ENCODE peak calls at places on chromosomes 3 and 15, in nine cellular contexts. One of them, this sample, is unnamed.
A peak's percentile ranks its signal among the peaks of the same experiment; 100 is the strongest.

GRCh38 chr3:79329154-79329553 is 438.6 kb downstream of the ROBO1 start:
- DNase-seq in breast epithelium: no peak
- DNase-seq in sigmoid colon: no peak
- DNase-seq in esophagus muscularis mucosa: no peak
- DNase-seq in endothelial cell of umbilical vein: no peak
- DNase-seq in HepG2: no peak
- DNase-seq in stomach: no peak
- DNase-seq in HCT116: no peak
- DNase-seq in K562: no peak
- DNase-seq in this sample: no peak

GRCh38 chr3:188220988-188221818 is 67.2 kb downstream of the LPP start:
- DNase-seq in esophagus muscularis mucosa: peak; percentile 96
- DNase-seq in K562: no peak
- DNase-seq in breast epithelium: no peak
- DNase-seq in stomach: no peak
- DNase-seq in endothelial cell of umbilical vein: no peak
- DNase-seq in HCT116: no peak
- DNase-seq in HepG2: peak; percentile 17
- DNase-seq in sigmoid colon: peak; percentile 91
- DNase-seq in this sample: no peak

GRCh38 chr3:196757876-196758739 is 18.5 kb downstream of the PAK2 start:
- DNase-seq in esophagus muscularis mucosa: no peak
- DNase-seq in K562: no peak
- DNase-seq in HCT116: no peak
- DNase-seq in breast epithelium: no peak
- DNase-seq in sigmoid colon: no peak
- DNase-seq in HepG2: no peak
- DNase-seq in stomach: no peak
- DNase-seq in endothelial cell of umbilical vein: peak; percentile 54
- DNase-seq in this sample: no peak

GRCh38 chr3:130700541-130700940 is 46.1 kb downstream of the PIK3R4 start:
- DNase-seq in sigmoid colon: no peak
- DNase-seq in HCT116: no peak
- DNase-seq in esophagus muscularis mucosa: no peak
- DNase-seq in breast epithelium: no peak
- DNase-seq in stomach: no peak
- DNase-seq in HepG2: no peak
- DNase-seq in K562: no peak
- DNase-seq in endothelial cell of umbilical vein: peak; percentile 98
- DNase-seq in this sample: no peak

GRCh38 chr3:78580691-78581090 is 1187.1 kb downstream of the ROBO1 start:
- DNase-seq in K562: no peak
- DNase-seq in HepG2: no peak
- DNase-seq in breast epithelium: no peak
- DNase-seq in endothelial cell of umbilical vein: no peak
- DNase-seq in esophagus muscularis mucosa: no peak
- DNase-seq in sigmoid colon: no peak
- DNase-seq in HCT116: no peak
- DNase-seq in stomach: no peak
- DNase-seq in this sample: no peak

GRCh38 chr15:39511000-39511914 is 69.6 kb upstream of the THBS1 start:
- DNase-seq in esophagus muscularis mucosa: no peak
- DNase-seq in breast epithelium: no peak
- DNase-seq in HepG2: no peak
- DNase-seq in stomach: no peak
- DNase-seq in endothelial cell of umbilical vein: peak; percentile 72
- DNase-seq in K562: peak; percentile 19
- DNase-seq in HCT116: peak; percentile 0
- DNase-seq in sigmoid colon: peak; percentile 84
- DNase-seq in this sample: no peak

GRCh38 chr3:187017511-187018230 is 87.3 kb downstream of the ST6GAL1 start:
- DNase-seq in HepG2: no peak
- DNase-seq in stomach: no peak
- DNase-seq in breast epithelium: no peak
- DNase-seq in HCT116: no peak
- DNase-seq in esophagus muscularis mucosa: peak; percentile 68
- DNase-seq in K562: no peak
- DNase-seq in endothelial cell of umbilical vein: peak; percentile 81
- DNase-seq in sigmoid colon: no peak
- DNase-seq in this sample: no peak

GRCh38 chr3:39051649-39052557 is at the start of the genes SCN11A and WDR48:
- DNase-seq in K562: peak; percentile 91
- DNase-seq in endothelial cell of umbilical vein: peak; percentile 92
- DNase-seq in breast epithelium: peak; percentile 93
- DNase-seq in HepG2: peak; percentile 92
- DNase-seq in sigmoid colon: peak; percentile 97
- DNase-seq in HCT116: peak; percentile 76
- DNase-seq in esophagus muscularis mucosa: peak; percentile 99
- DNase-seq in stomach: peak; percentile 96
- DNase-seq in this sample: peak; percentile 93

GRCh38 chr3:113222412-113223086 is 11.2 kb downstream of the BOC start:
- DNase-seq in sigmoid colon: no peak
- DNase-seq in breast epithelium: no peak
- DNase-seq in esophagus muscularis mucosa: peak; percentile 82
- DNase-seq in K562: no peak
- DNase-seq in stomach: no peak
- DNase-seq in HepG2: no peak
- DNase-seq in endothelial cell of umbilical vein: no peak
- DNase-seq in HCT116: no peak
- DNase-seq in this sample: no peak

GRCh38 chr3:156102267-156102912 is 18.0 kb upstream of the KCNAB1 start:
- DNase-seq in HepG2: no peak
- DNase-seq in breast epithelium: no peak
- DNase-seq in HCT116: no peak
- DNase-seq in stomach: no peak
- DNase-seq in K562: no peak
- DNase-seq in esophagus muscularis mucosa: no peak
- DNase-seq in endothelial cell of umbilical vein: peak; percentile 7
- DNase-seq in sigmoid colon: no peak
- DNase-seq in this sample: no peak

GRCh38 chr15:63473007-63473748 is 31.2 kb upstream of the USP3 start:
- DNase-seq in esophagus muscularis mucosa: no peak
- DNase-seq in stomach: no peak
- DNase-seq in HCT116: no peak
- DNase-seq in K562: no peak
- DNase-seq in endothelial cell of umbilical vein: no peak
- DNase-seq in breast epithelium: no peak
- DNase-seq in HepG2: peak; percentile 85
- DNase-seq in sigmoid colon: no peak
- DNase-seq in this sample: no peak

GRCh38 chr15:57861039-57861638 is 154.6 kb downstream of the POLR2M start:
- DNase-seq in breast epithelium: no peak
- DNase-seq in K562: peak; percentile 46
- DNase-seq in esophagus muscularis mucosa: peak; percentile 55
- DNase-seq in HCT116: peak; percentile 60
- DNase-seq in sigmoid colon: no peak
- DNase-seq in endothelial cell of umbilical vein: peak; percentile 84
- DNase-seq in HepG2: peak; percentile 50
- DNase-seq in stomach: no peak
- DNase-seq in this sample: no peak

GRCh38 chr15:69757186-69757585 is 304.6 kb downstream of the RPLP1 start:
- DNase-seq in HepG2: no peak
- DNase-seq in esophagus muscularis mucosa: peak; percentile 60
- DNase-seq in stomach: no peak
- DNase-seq in K562: no peak
- DNase-seq in sigmoid colon: no peak
- DNase-seq in breast epithelium: no peak
- DNase-seq in HCT116: no peak
- DNase-seq in endothelial cell of umbilical vein: no peak
- DNase-seq in this sample: no peak

GRCh38 chr15:84736375-84736774 is 12.0 kb upstream of the ZNF592 start:
- DNase-seq in stomach: no peak
- DNase-seq in sigmoid colon: no peak
- DNase-seq in HepG2: no peak
- DNase-seq in K562: no peak
- DNase-seq in HCT116: no peak
- DNase-seq in esophagus muscularis mucosa: no peak
- DNase-seq in breast epithelium: no peak
- DNase-seq in endothelial cell of umbilical vein: no peak
- DNase-seq in this sample: no peak

GRCh38 chr15:32919749-32920414 is 202.1 kb downstream of the GREM1 start:
- DNase-seq in HCT116: no peak
- DNase-seq in stomach: no peak
- DNase-seq in HepG2: no peak
- DNase-seq in sigmoid colon: no peak
- DNase-seq in breast epithelium: no peak
- DNase-seq in K562: no peak
- DNase-seq in endothelial cell of umbilical vein: no peak
- DNase-seq in esophagus muscularis mucosa: no peak
- DNase-seq in this sample: no peak
- TF ChIP-seq POLR2A in HCT116: no peak
- TF ChIP-seq POLR2A in stomach: no peak
- TF ChIP-seq POLR2A in HepG2: no peak
- TF ChIP-seq POLR2A in sigmoid colon: no peak
- TF ChIP-seq POLR2A in breast epithelium: no peak
- TF ChIP-seq POLR2A in K562: no peak
- TF ChIP-seq POLR2A in endothelial cell of umbilical vein: no peak
- TF ChIP-seq POLR2A in esophagus muscularis mucosa: no peak
- TF ChIP-seq POLR2A in this sample: no peak

GRCh38 chr3:108090066-108090700 is 648 bp downstream of the CD47 start:
- DNase-seq in esophagus muscularis mucosa: no peak
- DNase-seq in HepG2: no peak
- DNase-seq in sigmoid colon: peak; percentile 70
- DNase-seq in HCT116: no peak
- DNase-seq in K562: no peak
- DNase-seq in stomach: peak; percentile 34
- DNase-seq in breast epithelium: no peak
- DNase-seq in endothelial cell of umbilical vein: peak; percentile 60
- DNase-seq in this sample: no peak
- TF ChIP-seq POLR2AphosphoS5 in esophagus muscularis mucosa: no peak
- TF ChIP-seq POLR2AphosphoS5 in HepG2: no peak
- TF ChIP-seq POLR2AphosphoS5 in sigmoid colon: no peak
- TF ChIP-seq POLR2AphosphoS5 in HCT116: no peak
- TF ChIP-seq POLR2AphosphoS5 in K562: peak; percentile 4
- TF ChIP-seq POLR2AphosphoS5 in stomach: no peak
- TF ChIP-seq POLR2AphosphoS5 in breast epithelium: no peak
- TF ChIP-seq POLR2AphosphoS5 in endothelial cell of umbilical vein: no peak
- TF ChIP-seq POLR2AphosphoS5 in this sample: no peak

GRCh38 chr15:64833690-64834089 is 8.0 kb upstream of the PLEKHO2 start:
- DNase-seq in endothelial cell of umbilical vein: no peak
- DNase-seq in sigmoid colon: no peak
- DNase-seq in breast epithelium: no peak
- DNase-seq in esophagus muscularis mucosa: no peak
- DNase-seq in HepG2: no peak
- DNase-seq in K562: no peak
- DNase-seq in stomach: no peak
- DNase-seq in HCT116: no peak
- DNase-seq in this sample: no peak

GRCh38 chr15:64841258-64842098 is at the start of gene PLEKHO2:
- DNase-seq in esophagus muscularis mucosa: peak; percentile 99
- DNase-seq in HCT116: peak; percentile 73
- DNase-seq in sigmoid colon: peak; percentile 99
- DNase-seq in breast epithelium: peak; percentile 95
- DNase-seq in stomach: peak; percentile 93
- DNase-seq in K562: peak; percentile 96
- DNase-seq in endothelial cell of umbilical vein: peak; percentile 93
- DNase-seq in HepG2: peak; percentile 85
- DNase-seq in this sample: peak; percentile 96

GRCh38 chr15:64837502-64837901 is 4.2 kb upstream of the PLEKHO2 start:
- DNase-seq in K562: no peak
- DNase-seq in sigmoid colon: peak; percentile 67
- DNase-seq in HepG2: no peak
- DNase-seq in HCT116: no peak
- DNase-seq in endothelial cell of umbilical vein: no peak
- DNase-seq in esophagus muscularis mucosa: no peak
- DNase-seq in breast epithelium: no peak
- DNase-seq in stomach: no peak
- DNase-seq in this sample: no peak

DNA sequence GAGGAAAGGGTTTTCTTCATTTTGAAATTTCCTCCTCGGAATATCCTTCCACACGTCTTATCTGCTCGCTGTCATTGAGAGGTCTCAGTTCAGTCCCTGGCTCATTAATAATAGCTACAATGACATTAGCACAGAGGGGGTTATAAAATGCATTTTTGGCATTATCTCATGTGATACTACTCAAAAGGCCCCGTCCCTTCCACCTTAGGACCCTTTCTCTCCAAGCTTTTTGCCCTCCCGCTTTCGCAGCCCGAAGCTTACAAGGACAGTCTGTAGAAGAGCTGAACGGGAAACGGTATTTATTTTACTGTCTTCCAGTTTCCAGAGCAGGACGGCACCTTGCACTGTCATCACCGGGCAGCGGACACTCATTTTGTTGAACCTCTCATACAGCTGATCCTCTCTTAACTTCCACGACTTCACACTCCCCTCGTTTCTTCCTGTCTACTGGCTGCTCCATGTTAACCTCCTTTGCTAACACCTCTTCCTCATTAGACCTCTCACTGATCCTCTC is 5.6 kb upstream of the PLEKHO2 start:
- DNase-seq in HCT116: no peak
- DNase-seq in stomach: no peak
- DNase-seq in HepG2: no peak
- DNase-seq in esophagus muscularis mucosa: no peak
- DNase-seq in sigmoid colon: peak; percentile 71
- DNase-seq in endothelial cell of umbilical vein: no peak
- DNase-seq in K562: no peak
- DNase-seq in breast epithelium: no peak
- DNase-seq in this sample: no peak
- H3K4me1 ChIP-seq in HCT116: peaks cover 25% of the 10 kb centered on the region
- H3K4me1 ChIP-seq in stomach: peaks cover 23% of the 10 kb centered on the region
- H3K4me1 ChIP-seq in HepG2: peaks cover 18% of the 10 kb centered on the region
- H3K4me1 ChIP-seq in esophagus muscularis mucosa: peaks cover 15% of the 10 kb centered on the region
- H3K4me1 ChIP-seq in sigmoid colon: peaks cover 21% of the 10 kb centered on the region
- H3K4me1 ChIP-seq in endothelial cell of umbilical vein: peaks cover 10% of the 10 kb centered on the region
- H3K4me1 ChIP-seq in K562: peaks cover 13% of the 10 kb centered on the region
- H3K4me1 ChIP-seq in breast epithelium: no peaks in the 10 kb centered on the region
- H3K4me1 ChIP-seq in this sample: peaks cover 6% of the 10 kb centered on the region

GRCh38 chr15:98647026-98647773 is 1.1 kb upstream of the IGF1R start:
- DNase-seq in breast epithelium: peak; percentile 75
- DNase-seq in stomach: peak; percentile 66
- DNase-seq in sigmoid colon: peak; percentile 89
- DNase-seq in HCT116: peak; percentile 22
- DNase-seq in esophagus muscularis mucosa: peak; percentile 92
- DNase-seq in K562: peak; percentile 86
- DNase-seq in HepG2: peak; percentile 51
- DNase-seq in endothelial cell of umbilical vein: peak; percentile 79
- DNase-seq in this sample: no peak

GRCh38 chr15:98649621-98649995 is 1.3 kb downstream of the IGF1R start:
- DNase-seq in sigmoid colon: peak; percentile 74
- DNase-seq in endothelial cell of umbilical vein: peak; percentile 23
- DNase-seq in esophagus muscularis mucosa: no peak
- DNase-seq in breast epithelium: no peak
- DNase-seq in K562: peak; percentile 12
- DNase-seq in HepG2: no peak
- DNase-seq in stomach: peak; percentile 53
- DNase-seq in HCT116: no peak
- DNase-seq in this sample: no peak

GRCh38 chr15:98646546-98647025 is 1.8 kb upstream of the IGF1R start:
- DNase-seq in esophagus muscularis mucosa: no peak
- DNase-seq in K562: no peak
- DNase-seq in HepG2: no peak
- DNase-seq in breast epithelium: no peak
- DNase-seq in endothelial cell of umbilical vein: no peak
- DNase-seq in HCT116: no peak
- DNase-seq in sigmoid colon: no peak
- DNase-seq in stomach: no peak
- DNase-seq in this sample: no peak

GRCh38 chr15:98648654-98649537 is 557 bp downstream of the IGF1R start:
- DNase-seq in HepG2: no peak
- DNase-seq in breast epithelium: no peak
- DNase-seq in stomach: peak; percentile 53
- DNase-seq in esophagus muscularis mucosa: no peak
- DNase-seq in HCT116: no peak
- DNase-seq in K562: peak; percentile 54
- DNase-seq in sigmoid colon: peak; percentile 78
- DNase-seq in endothelial cell of umbilical vein: peak; percentile 52
- DNase-seq in this sample: no peak

GRCh38 chr15:98647774-98648653 is at the start of gene IGF1R:
- DNase-seq in HCT116: peak; percentile 73
- DNase-seq in HepG2: peak; percentile 80
- DNase-seq in breast epithelium: peak; percentile 82
- DNase-seq in K562: peak; percentile 91
- DNase-seq in stomach: peak; percentile 89
- DNase-seq in endothelial cell of umbilical vein: peak; percentile 85
- DNase-seq in sigmoid colon: peak; percentile 93
- DNase-seq in esophagus muscularis mucosa: peak; percentile 94
- DNase-seq in this sample: no peak
- TF ChIP-seq POLR2A in HCT116: no peak
- TF ChIP-seq POLR2A in HepG2: no peak
- TF ChIP-seq POLR2A in breast epithelium: no peak
- TF ChIP-seq POLR2A in K562: no peak
- TF ChIP-seq POLR2A in stomach: no peak
- TF ChIP-seq POLR2A in endothelial cell of umbilical vein: no peak
- TF ChIP-seq POLR2A in sigmoid colon: no peak
- TF ChIP-seq POLR2A in esophagus muscularis mucosa: peak; percentile 6
- TF ChIP-seq POLR2A in this sample: no peak